ENCODE peak calls at places on chromosomes 7 and 10, in four cellular contexts. One of them, this sample, is unnamed.

GRCh38 chr7:149071641-149072437 is 18.7 kb downstream of the ZNF786 start:
- DNase-seq in WTC11: peak
- DNase-seq in K562: peak
- DNase-seq in HepG2: no peak
- DNase-seq in this sample: no peak

GRCh38 chr7:121331048-121331447 is 2.2 kb downstream of the WNT16 start:
- DNase-seq in WTC11: no peak
- DNase-seq in K562: no peak
- DNase-seq in HepG2: no peak
- DNase-seq in this sample: no peak

GRCh38 chr10:99798031-99798430 is 15.6 kb downstream of the ABCC2 start:
- DNase-seq in WTC11: no peak
- DNase-seq in K562: no peak
- DNase-seq in HepG2: no peak
- DNase-seq in this sample: no peak

GRCh38 chr7:73972614-73973013 is 55.4 kb upstream of the ELN start:
- DNase-seq in WTC11: no peak
- DNase-seq in K562: no peak
- DNase-seq in HepG2: no peak
- DNase-seq in this sample: no peak

GRCh38 chr7:14973712-14974428 is 71.3 kb upstream of the DGKB start:
- DNase-seq in WTC11: no peak
- DNase-seq in K562: no peak
- DNase-seq in HepG2: no peak
- DNase-seq in this sample: no peak

GRCh38 chr7:42573904-42574692 is 337.1 kb upstream of the GLI3 start:
- DNase-seq in WTC11: no peak
- DNase-seq in K562: no peak
- DNase-seq in HepG2: no peak
- DNase-seq in this sample: no peak

GRCh38 chr10:60271319-60272040 is 118.2 kb downstream of the ANK3 start:
- DNase-seq in WTC11: no peak
- DNase-seq in K562: no peak
- DNase-seq in HepG2: no peak
- DNase-seq in this sample: no peak

GRCh38 chr7:134368851-134369533 is 52.3 kb upstream of the SLC35B4 start:
- DNase-seq in WTC11: no peak
- DNase-seq in K562: no peak
- DNase-seq in HepG2: peak
- DNase-seq in this sample: no peak

GRCh38 chr10:78139336-78139735 is 105.7 kb downstream of the RPS24 start:
- DNase-seq in WTC11: peak
- DNase-seq in K562: no peak
- DNase-seq in HepG2: peak
- DNase-seq in this sample: no peak

GRCh38 chr7:39458346-39458745 is 107.9 kb upstream of the YAE1 start:
- DNase-seq in WTC11: no peak
- DNase-seq in K562: peak
- DNase-seq in HepG2: no peak
- DNase-seq in this sample: no peak

GRCh38 chr10:125144693-125145623 is 15.4 kb downstream of the CTBP2 start:
- DNase-seq in WTC11: peak
- DNase-seq in K562: peak
- DNase-seq in HepG2: no peak
- DNase-seq in this sample: no peak

GRCh38 chr10:101818958-101819633 is 852 bp upstream of the OGA start:
- DNase-seq in WTC11: peak
- DNase-seq in K562: peak
- DNase-seq in HepG2: peak
- DNase-seq in this sample: no peak

GRCh38 chr10:33749042-33749441 is 414.6 kb upstream of the NRP1 start:
- DNase-seq in WTC11: no peak
- DNase-seq in K562: no peak
- DNase-seq in HepG2: no peak
- DNase-seq in this sample: no peak

GRCh38 chr7:23167691-23168090 is 14.2 kb upstream of the NUP42 start:
- DNase-seq in WTC11: no peak
- DNase-seq in K562: no peak
- DNase-seq in HepG2: no peak
- DNase-seq in this sample: no peak

DNA sequence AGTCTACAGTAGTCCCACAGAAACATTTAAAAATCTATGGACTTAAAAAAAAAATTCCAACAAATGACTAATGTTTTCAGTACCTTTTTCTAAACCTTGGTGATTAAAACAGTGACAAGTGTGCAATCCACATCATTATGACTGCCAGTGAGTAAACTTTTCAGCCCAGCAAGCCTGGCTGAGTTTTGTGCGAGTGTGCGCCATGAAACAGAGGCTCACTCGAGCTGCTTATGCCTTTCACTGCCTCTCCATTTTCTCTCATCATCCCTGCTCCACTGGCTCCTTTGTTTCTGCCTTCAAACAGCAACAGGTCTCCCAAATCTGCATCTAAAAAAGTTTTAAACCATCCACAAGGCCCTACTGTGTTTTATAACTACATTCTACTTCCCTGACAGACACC is 105.8 kb downstream of the USP6NL start:
- DNase-seq in WTC11: no peak
- DNase-seq in K562: no peak
- DNase-seq in HepG2: no peak
- DNase-seq in this sample: no peak
- TF ChIP-seq CREM in WTC11: no peak
- TF ChIP-seq CREM in K562: no peak
- TF ChIP-seq CREM in HepG2: no peak
- TF ChIP-seq CREM in this sample: peak

GRCh38 chr7:67564978-67565377 is 568.3 kb downstream of the TYW1 start:
- DNase-seq in WTC11: no peak
- DNase-seq in K562: no peak
- DNase-seq in HepG2: no peak
- DNase-seq in this sample: no peak
- TF ChIP-seq CREM in WTC11: no peak
- TF ChIP-seq CREM in K562: no peak
- TF ChIP-seq CREM in HepG2: no peak
- TF ChIP-seq CREM in this sample: no peak

GRCh38 chr7:79298145-79298760 is 155.2 kb downstream of the MAGI2 start:
- DNase-seq in WTC11: no peak
- DNase-seq in K562: peak
- DNase-seq in HepG2: peak
- DNase-seq in this sample: no peak
- TF ChIP-seq CREM in WTC11: no peak
- TF ChIP-seq CREM in K562: no peak
- TF ChIP-seq CREM in HepG2: no peak
- TF ChIP-seq CREM in this sample: no peak

GRCh38 chr10:25142465-25142864 is 32.3 kb upstream of the GPR158 start:
- DNase-seq in WTC11: no peak
- DNase-seq in K562: no peak
- DNase-seq in HepG2: no peak
- DNase-seq in this sample: no peak
- TF ChIP-seq CREM in WTC11: no peak
- TF ChIP-seq CREM in K562: peak
- TF ChIP-seq CREM in HepG2: no peak
- TF ChIP-seq CREM in this sample: no peak

DNA sequence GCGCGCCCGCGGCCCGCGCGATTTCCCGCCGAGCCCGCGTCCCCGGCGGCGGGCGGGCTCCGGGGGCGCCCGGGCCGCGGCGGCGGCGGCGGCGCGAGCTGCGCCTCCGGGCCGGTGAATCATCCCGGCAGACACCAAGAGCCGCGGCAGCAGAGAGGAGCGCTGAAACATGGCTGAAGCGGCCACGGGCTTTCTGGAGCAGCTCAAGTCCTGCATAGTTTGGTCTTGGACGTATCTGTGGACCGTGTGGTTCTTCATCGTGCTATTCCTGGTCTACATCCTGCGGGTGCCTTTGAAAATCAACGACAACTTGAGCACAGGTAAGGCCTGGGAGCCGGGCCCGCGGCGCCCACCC is at the start of gene ST7:
- DNase-seq in WTC11: peak
- DNase-seq in K562: peak
- DNase-seq in HepG2: peak
- DNase-seq in this sample: no peak
- TF ChIP-seq CREM in WTC11: no peak
- TF ChIP-seq CREM in K562: peak
- TF ChIP-seq CREM in HepG2: no peak
- TF ChIP-seq CREM in this sample: peak

GRCh38 chr10:61404771-61405170 is 48.4 kb downstream of the TMEM26 start:
- DNase-seq in WTC11: no peak
- DNase-seq in K562: no peak
- DNase-seq in HepG2: no peak
- DNase-seq in this sample: no peak
- TF ChIP-seq CREM in WTC11: no peak
- TF ChIP-seq CREM in K562: no peak
- TF ChIP-seq CREM in HepG2: no peak
- TF ChIP-seq CREM in this sample: no peak

This sample was measured in GM12878.